ENCODE peak calls at places on chromosomes 11 and 22, in four cellular contexts. T is tibial artery; D is heart left ventricle; I is CD4-positive, alpha-beta T cell. B is an unnamed sample.

GRCh38 chr22:47367993-47368945 is 605.8 kb downstream of the TBC1D22A start:
- DNase-seq in T (no peak), D (no peak), I (no peak), B (no peak)

GRCh38 chr22:39254789-39255298 is 10.1 kb upstream of the PDGFB start:
- DNase-seq in T (no peak), D (peak; percentile 71), I (no peak), B (no peak)

GRCh38 chr11:71499125-71499524 is 27.9 kb upstream of the KRTAP5-7 start:
- DNase-seq in T (no peak), D (no peak), I (no peak), B (no peak)

GRCh38 chr11:131504199-131504949 is 134.0 kb downstream of the NTM start:
- DNase-seq in T (no peak), D (no peak), I (no peak), B (peak; percentile 12)

GRCh38 chr11:87398913-87399312 is 361.2 kb downstream of the TMEM135 start:
- DNase-seq in T (peak; percentile 81), D (peak; percentile 76), I (no peak), B (no peak)

GRCh38 chr22:39665229-39665628 is 94.7 kb downstream of the CACNA1I start:
- DNase-seq in T (no peak), D (no peak), I (no peak), B (no peak)

GRCh38 chr22:25062378-25063095 is 110.0 kb downstream of the KIAA1671 start:
- DNase-seq in T (no peak), D (no peak), I (peak; percentile 92), B (no peak)

GRCh38 chr11:128516467-128516778 is 70.9 kb downstream of the ETS1 start:
- DNase-seq in T (no peak), D (no peak), I (no peak), B (no peak)

GRCh38 chr11:121145826-121146225 is 44.8 kb downstream of the TECTA start:
- DNase-seq in T (no peak), D (no peak), I (no peak), B (no peak)

GRCh38 chr11:111714522-111714921 is 51.7 kb downstream of the PPP2R1B start:
- DNase-seq in T (no peak), D (no peak), I (no peak), B (no peak)

GRCh38 chr22:31104869-31105268 is 2.5 kb downstream of the SELENOM start:
- DNase-seq in T (peak; percentile 79), D (peak; percentile 27), I (no peak), B (peak; percentile 29)

GRCh38 chr11:2217211-2218081 is 45.8 kb upstream of the TH start:
- DNase-seq in T (no peak), D (no peak), I (no peak), B (no peak)

GRCh38 chr11:104451193-104451592 is 287.2 kb upstream of the PDGFD start:
- DNase-seq in T (no peak), D (peak; percentile 45), I (no peak), B (no peak)

GRCh38 chr11:95230054-95231034 is 658 bp downstream of the SESN3 start:
- DNase-seq in T (peak; percentile 67), D (peak; percentile 20), I (peak; percentile 7), B (peak; percentile 29)

GRCh38 chr11:46363455-46363920 is 16.2 kb downstream of the DGKZ start:
- DNase-seq in T (no peak), D (peak; percentile 70), I (no peak), B (no peak)

GRCh38 chr11:11731311-11732083 is 109.7 kb upstream of the GALNT18 start:
- DNase-seq in T (no peak), D (no peak), I (no peak), B (no peak)

GRCh38 chr11:68658097-68658496 is 26.2 kb upstream of the GAL start:
- DNase-seq in T (no peak), D (no peak), I (no peak), B (no peak)

GRCh38 chr11:108734956-108735559 is 70.2 kb downstream of the DDX10 start:
- DNase-seq in T (no peak), D (no peak), I (no peak), B (no peak)

GRCh38 chr11:123273616-123274015 is 78.6 kb upstream of the CLMP start:
- DNase-seq in T (no peak), D (no peak), I (no peak), B (no peak)

GRCh38 chr22:17314472-17314871 is 54.8 kb upstream of the CECR2 start:
- DNase-seq in T (no peak), D (no peak), I (no peak), B (no peak)

GRCh38 chr22:43183496-43184263 is 3.3 kb downstream of the TTLL12 start:
- DNase-seq in T (no peak), D (no peak), I (no peak), B (no peak)

GRCh38 chr11:42012261-42012660 is 552.8 kb upstream of the LRRC4C start:
- DNase-seq in T (no peak), D (no peak), I (no peak), B (no peak)

GRCh38 chr11:128908391-128909246 is 17.5 kb downstream of the KCNJ5 start:
- DNase-seq in T (peak; percentile 83), D (peak; percentile 74), I (no peak), B (no peak)

GRCh38 chr22:39999144-39999757 is 4.5 kb downstream of the FAM83F start:
- DNase-seq in T (no peak), D (no peak), I (no peak), B (no peak)

GRCh38 chr22:39617342-39617741 is 46.8 kb downstream of the CACNA1I start:
- DNase-seq in T (no peak), D (no peak), I (no peak), B (no peak)

GRCh38 chr11:75716659-75717058 is 979 bp upstream of the MOGAT2 start:
- DNase-seq in T (no peak), D (no peak), I (no peak), B (no peak)

GRCh38 chr11:6629892-6630631 is 10.8 kb upstream of the TPP1 start:
- DNase-seq in T (no peak), D (no peak), I (no peak), B (no peak)

GRCh38 chr11:73317373-73317772 is 9.3 kb downstream of the ARHGEF17 start:
- DNase-seq in T (peak; percentile 98), D (peak; percentile 85), I (no peak), B (no peak)

GRCh38 chr11:86160546-86161149 is 83.9 kb upstream of the EED start:
- DNase-seq in T (no peak), D (no peak), I (no peak), B (no peak)

DNA sequence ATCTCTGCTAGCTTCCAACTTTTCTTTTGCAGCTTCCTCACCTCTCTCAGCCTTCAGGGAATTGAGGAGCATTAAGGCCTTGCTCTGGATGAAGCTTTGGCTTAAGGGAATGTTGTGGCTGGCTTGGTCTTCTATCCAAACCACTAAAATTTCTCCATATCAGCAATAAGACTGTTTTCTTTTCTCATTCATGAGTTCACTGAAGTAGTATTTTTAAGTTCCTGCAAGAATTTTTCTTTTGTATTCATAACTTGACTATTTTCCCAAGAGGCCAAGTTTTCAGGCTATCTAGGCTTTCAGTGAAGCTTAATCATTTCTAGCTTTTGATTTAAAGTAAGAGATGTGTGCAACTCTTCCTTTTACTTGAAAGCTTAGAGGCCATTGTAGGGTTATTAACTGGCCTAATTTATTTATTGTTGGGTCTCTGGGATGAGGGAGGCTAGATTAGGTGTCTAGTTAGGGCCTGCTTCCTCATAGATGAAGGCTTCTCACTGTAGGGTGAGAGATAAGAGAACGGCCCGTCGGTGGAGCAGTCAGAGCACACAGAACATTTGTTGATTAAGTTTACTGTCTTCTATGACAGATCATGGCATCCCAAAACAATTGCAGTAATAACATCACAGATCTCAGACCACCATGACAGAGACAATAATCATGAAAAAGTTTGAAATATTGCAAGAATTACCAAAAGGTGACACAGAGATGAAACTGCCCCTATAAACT is 33.2 kb downstream of the CSF2RB start:
- DNase-seq in T (no peak), D (no peak), I (no peak), B (no peak)
- TF ChIP-seq CTCF in T (no peak), D (no peak), I (no peak), B (no peak)

GRCh38 chr11:43933608-43934358 is 8.7 kb upstream of the C11orf96 start:
- DNase-seq in T (peak; percentile 73), D (no peak), I (no peak), B (no peak)
- TF ChIP-seq CTCF in T (no peak), D (no peak), I (no peak), B (no peak)

GRCh38 chr11:117851852-117852251 is 24.6 kb downstream of the FXYD6 start:
- DNase-seq in T (peak; percentile 56), D (peak; percentile 59), I (no peak), B (no peak)
- TF ChIP-seq CTCF in T (no peak), D (no peak), I (no peak), B (no peak)

GRCh38 chr22:50529416-50530279 is at the start of gene TYMP:
- DNase-seq in T (peak; percentile 80), D (peak; percentile 86), I (no peak), B (no peak)
- TF ChIP-seq CTCF in T (no peak), D (no peak), I (no peak), B (no peak)

GRCh38 chr11:43579171-43579918 is 101.2 kb upstream of the HSD17B12 start:
- DNase-seq in T (no peak), D (no peak), I (no peak), B (no peak)
- TF ChIP-seq CTCF in T (peak; percentile 6), D (no peak), I (no peak), B (peak; percentile 62)